ENCODE peak calls at places on chromosomes 6 and 20, in eight cellular contexts. B, I, G, H, R, E, F and P are unnamed samples.

GRCh38 chr20:3747471-3747870 is 15.0 kb downstream of the HSPA12B start:
- DNase-seq in E (no peak), H (no peak), F (no peak), I (no peak), B (no peak), G (no peak), R (no peak), P (no peak)

GRCh38 chr6:41072836-41073202 is at the start of gene NFYA:
- DNase-seq in F (peak), I (peak), H (no peak), E (peak), B (peak), R (no peak), G (no peak), P (no peak)

GRCh38 chr6:36577298-36577697 is 16.9 kb upstream of the SRSF3 start:
- DNase-seq in R (peak), E (no peak), H (no peak), B (no peak), G (no peak), F (no peak), I (peak), P (no peak)

GRCh38 chr6:106894978-106895702 is 79.4 kb downstream of the CD24 start:
- DNase-seq in G (no peak), F (peak), H (no peak), I (peak), B (no peak), R (peak), E (peak), P (no peak)

GRCh38 chr6:127160484-127160883 is 42.0 kb downstream of the RSPO3 start:
- DNase-seq in R (no peak), G (no peak), I (no peak), H (no peak), B (no peak), F (no peak), E (no peak), P (no peak)

GRCh38 chr6:50718566-50718965 is 5.2 kb downstream of the TFAP2D start:
- DNase-seq in B (no peak), H (no peak), R (no peak), F (no peak), I (no peak), G (no peak), E (no peak), P (no peak)

GRCh38 chr6:137165375-137166246 is 7.8 kb downstream of the IL22RA2 start:
- DNase-seq in R (peak), E (no peak), F (peak), G (peak), B (peak), I (peak), H (peak), P (peak)

GRCh38 chr6:125529061-125529460 is 220.4 kb upstream of the HEY2 start:
- DNase-seq in E (no peak), F (no peak), G (no peak), I (no peak), H (no peak), R (no peak), B (no peak), P (no peak)

GRCh38 chr20:4090756-4091331 is 75.5 kb upstream of the RNF24 start:
- DNase-seq in G (no peak), B (no peak), R (peak), H (no peak), E (peak), F (peak), I (no peak), P (no peak)

GRCh38 chr6:36959555-36960250 is 5.2 kb downstream of the PI16 start:
- DNase-seq in G (no peak), H (no peak), B (no peak), R (no peak), F (no peak), E (no peak), I (no peak), P (no peak)